ENCODE peak calls at places on chromosomes 3 and 15, in six cellular contexts. F is right cardiac atrium, T is lower lobe of right lung, V is OCI-LY7, E is Panc1, U is neuronal stem cell. H is an unnamed sample.

GRCh38 chr3:142281474-142281873 is 56.1 kb upstream of the GK5 start:
- DNase-seq in F (no peak), T (no peak), V (no peak), E (no peak), U (no peak), H (no peak)

GRCh38 chr15:38074029-38074428 is 139.6 kb downstream of the TMCO5A start:
- DNase-seq in F (no peak), T (no peak), V (peak; percentile 18), E (no peak), U (no peak), H (no peak)

GRCh38 chr15:98927990-98928389 is 79.6 kb downstream of the PGPEP1L start:
- DNase-seq in F (no peak), T (no peak), V (no peak), E (no peak), U (no peak), H (no peak)

GRCh38 chr3:170228093-170228766 is 6.0 kb downstream of the PRKCI start:
- DNase-seq in F (no peak), T (no peak), V (no peak), E (no peak), U (no peak), H (no peak)

GRCh38 chr3:130662407-130663028 is 84.1 kb downstream of the PIK3R4 start:
- DNase-seq in F (no peak), T (no peak), V (no peak), E (no peak), U (no peak), H (no peak)

GRCh38 chr3:127721536-127721935 is 48.8 kb downstream of the ABTB1 start:
- DNase-seq in F (no peak), T (no peak), V (no peak), E (no peak), U (no peak), H (no peak)

GRCh38 chr3:175526609-175527280 is 667.6 kb downstream of the NAALADL2 start:
- DNase-seq in F (no peak), T (no peak), V (no peak), E (no peak), U (no peak), H (no peak)

GRCh38 chr3:42061711-42062408 is 29.3 kb upstream of the TRAK1 start:
- DNase-seq in F (peak; percentile 87), T (peak; percentile 63), V (no peak), E (no peak), U (no peak), H (peak; percentile 38)

GRCh38 chr3:14452676-14453367 is 50.4 kb downstream of the SLC6A6 start:
- DNase-seq in F (peak; percentile 96), T (peak; percentile 76), V (no peak), E (no peak), U (no peak), H (peak; percentile 94)

GRCh38 chr3:178703268-178703975 is 167.2 kb downstream of the KCNMB2 start:
- DNase-seq in F (no peak), T (no peak), V (no peak), E (peak; percentile 8), U (no peak), H (no peak)

GRCh38 chr15:67087507-67088172 is 22.2 kb downstream of the SMAD3 start:
- DNase-seq in F (no peak), T (no peak), V (no peak), E (no peak), U (no peak), H (no peak)

GRCh38 chr3:16377847-16378302 is 112.9 kb downstream of the OXNAD1 start:
- DNase-seq in F (no peak), T (no peak), V (peak; percentile 47), E (no peak), U (no peak), H (no peak)

GRCh38 chr3:71503525-71504249 is 79.8 kb downstream of the FOXP1 start:
- DNase-seq in F (no peak), T (no peak), V (no peak), E (no peak), U (no peak), H (no peak)

GRCh38 chr15:98668566-98669308 is 20.4 kb downstream of the IGF1R start:
- DNase-seq in F (no peak), T (no peak), V (no peak), E (no peak), U (no peak), H (no peak)

GRCh38 chr3:194212869-194213320 is 76.9 kb downstream of the HES1 start:
- DNase-seq in F (no peak), T (no peak), V (no peak), E (no peak), U (peak; percentile 50), H (no peak)

GRCh38 chr15:71149645-71150557 is 34.6 kb downstream of the THSD4 start:
- DNase-seq in F (peak; percentile 58), T (no peak), V (no peak), E (no peak), U (no peak), H (peak; percentile 81)

GRCh38 chr15:63344737-63345390 is 36.8 kb downstream of the CA12 start:
- DNase-seq in F (no peak), T (no peak), V (no peak), E (no peak), U (no peak), H (no peak)

DNA sequence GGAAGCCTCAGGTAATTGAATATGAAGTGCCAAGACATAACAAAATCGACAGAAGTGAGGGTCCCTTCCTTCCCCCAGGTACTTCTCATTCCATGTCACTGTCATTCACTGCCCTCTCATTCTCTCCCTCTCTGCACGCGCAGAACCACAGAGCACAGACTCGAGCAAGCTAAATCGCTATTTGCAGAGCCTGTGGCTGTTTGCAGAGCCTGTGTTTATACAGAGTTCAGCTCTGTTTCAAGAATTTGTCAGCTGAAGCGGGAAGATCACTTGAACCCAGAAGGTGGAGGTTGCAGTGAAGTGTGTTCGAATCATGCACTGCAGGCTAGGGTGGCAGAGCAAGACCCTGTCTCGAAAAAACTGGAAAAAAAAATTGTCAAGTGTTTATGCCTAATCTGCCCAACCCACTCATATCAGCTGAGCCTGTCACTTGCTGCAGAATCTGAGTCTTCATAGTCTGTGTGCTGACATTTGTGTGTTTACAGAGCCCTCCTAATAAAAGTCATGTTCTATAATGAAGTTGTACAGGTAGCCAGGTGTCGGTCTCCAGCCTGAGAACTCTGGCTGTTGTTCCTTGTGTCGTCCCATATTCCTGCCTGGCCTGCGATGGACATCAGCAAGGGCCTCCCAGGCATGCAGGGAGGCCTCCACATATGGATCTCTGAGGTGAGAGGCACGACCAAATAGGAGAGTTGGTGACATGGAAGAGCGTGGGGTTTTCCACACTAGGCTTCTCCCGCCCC is 2.7 kb downstream of the VILL start:
- DNase-seq in F (peak; percentile 29), T (no peak), V (no peak), E (no peak), U (no peak), H (peak; percentile 25)
- H3K4me1 ChIP-seq in F (no peaks in the 10 kb centered on the region), T (peaks cover 44% of the 10 kb centered on the region), V (peaks cover 32% of the 10 kb centered on the region), E (peaks cover 5% of the 10 kb centered on the region), U (no peaks in the 10 kb centered on the region), H (peaks cover 47% of the 10 kb centered on the region)

GRCh38 chr15:85027033-85027380 is 45.4 kb downstream of the PDE8A start:
- DNase-seq in F (no peak), T (no peak), V (no peak), E (no peak), U (no peak), H (no peak)
- H3K4me1 ChIP-seq in F (peaks cover 20% of the 10 kb centered on the region), T (peaks cover 56% of the 10 kb centered on the region), V (no peaks in the 10 kb centered on the region), E (peaks cover 27% of the 10 kb centered on the region), U (peaks cover under 1% of the 10 kb centered on the region), H (peaks cover 98% of the 10 kb centered on the region)

DNA sequence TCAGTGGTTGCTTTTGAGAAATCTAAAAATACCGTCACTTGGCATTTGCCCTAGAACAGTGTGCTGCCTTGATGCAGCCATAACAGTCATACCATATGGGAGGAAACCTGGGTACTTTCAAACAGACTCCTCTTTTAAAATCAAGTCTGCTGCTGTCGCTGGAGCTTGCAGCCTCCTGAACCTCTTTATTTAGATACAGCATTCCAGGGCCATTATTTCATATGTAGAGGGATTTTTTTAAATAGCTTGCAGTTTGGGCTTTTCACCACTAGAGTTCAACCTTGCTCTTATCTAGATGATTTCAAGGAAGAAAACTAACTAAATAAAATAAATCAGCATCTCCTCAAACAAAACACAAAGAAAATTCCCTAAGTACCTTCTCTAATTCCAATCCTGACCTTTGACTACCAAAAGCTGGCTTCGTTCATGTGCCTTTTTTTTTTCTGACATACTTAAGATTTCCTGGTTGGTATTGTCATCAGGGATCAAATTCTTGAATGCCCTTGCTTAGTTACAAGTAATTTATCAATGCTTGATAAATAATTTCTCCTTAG is 111.6 kb downstream of the KBTBD8 start:
- DNase-seq in F (no peak), T (no peak), V (peak; percentile 47), E (no peak), U (peak; percentile 40), H (no peak)
- H3K4me1 ChIP-seq in F (no peaks in the 10 kb centered on the region), T (no peaks in the 10 kb centered on the region), V (no peaks in the 10 kb centered on the region), E (no peaks in the 10 kb centered on the region), U (no peaks in the 10 kb centered on the region), H (peaks cover 5% of the 10 kb centered on the region)

GRCh38 chr3:172170310-172170709 is 130.9 kb downstream of the FNDC3B start:
- DNase-seq in F (no peak), T (no peak), V (no peak), E (no peak), U (no peak), H (no peak)

GRCh38 chr3:172171396-172172075 is 132.2 kb downstream of the FNDC3B start:
- DNase-seq in F (no peak), T (no peak), V (no peak), E (no peak), U (no peak), H (no peak)

GRCh38 chr3:172173316-172174271 is 134.2 kb downstream of the FNDC3B start:
- DNase-seq in F (no peak), T (no peak), V (no peak), E (no peak), U (no peak), H (no peak)

GRCh38 chr3:172167892-172168648 is 128.7 kb downstream of the FNDC3B start:
- DNase-seq in F (no peak), T (no peak), V (no peak), E (no peak), U (no peak), H (no peak)

GRCh38 chr3:172170841-172171240 is 131.5 kb downstream of the FNDC3B start:
- DNase-seq in F (no peak), T (no peak), V (no peak), E (no peak), U (no peak), H (no peak)
- H3K4me1 ChIP-seq in F (peaks cover 10% of the 10 kb centered on the region), T (peaks cover 60% of the 10 kb centered on the region), V (no peaks in the 10 kb centered on the region), E (peaks cover 94% of the 10 kb centered on the region), U (peaks cover 49% of the 10 kb centered on the region), H (peaks cover 92% of the 10 kb centered on the region)

DNA sequence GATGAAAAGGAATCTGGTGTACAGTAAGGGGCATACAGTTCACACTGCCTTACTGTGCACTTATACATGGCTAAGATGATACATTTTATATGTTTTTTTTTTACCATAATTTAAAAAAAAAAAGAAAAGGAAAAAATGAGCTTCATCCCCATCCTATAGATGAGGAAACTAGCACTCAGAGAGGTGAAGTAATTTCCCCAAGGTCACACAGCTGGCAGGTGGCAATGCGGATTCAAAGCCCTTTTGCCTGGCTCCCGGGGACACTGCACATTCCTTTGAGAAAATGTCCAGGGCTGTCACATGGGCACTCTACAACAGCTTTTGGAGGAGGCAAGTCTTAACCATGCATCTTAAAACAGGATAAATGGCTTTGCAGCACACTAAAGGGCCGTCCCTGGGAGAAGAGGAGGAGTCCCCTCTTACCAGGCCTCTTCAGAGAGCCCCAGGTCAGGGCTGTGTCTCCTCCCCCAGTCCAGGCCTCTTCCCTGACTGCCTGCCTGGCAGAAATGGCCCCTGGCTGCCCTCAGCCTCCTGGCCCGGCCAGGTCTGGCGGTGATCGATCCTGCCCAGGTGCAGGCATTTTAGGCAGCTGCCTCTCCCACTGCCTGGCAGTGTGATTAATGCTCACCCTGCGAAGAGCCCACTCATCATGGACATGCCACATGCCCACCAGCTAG is 95.1 kb upstream of the LINGO1 start:
- DNase-seq in F (no peak), T (no peak), V (no peak), E (no peak), U (no peak), H (no peak)
- H3K4me1 ChIP-seq in F (no peaks in the 10 kb centered on the region), T (no peaks in the 10 kb centered on the region), V (no peaks in the 10 kb centered on the region), E (no peaks in the 10 kb centered on the region), U (no peaks in the 10 kb centered on the region), H (no peaks in the 10 kb centered on the region)

H was measured in stomach.